ENCODE peak calls at places on chromosome 7, in six cellular contexts. I, V, S, U, K and Q are unnamed samples.

GRCh38 chr7:139930286-139930965 is 101.4 kb downstream of the TBXAS1 start:
- DNase-seq in I (no peak), S (no peak), V (no peak), U (no peak), K (no peak), Q (no peak)

GRCh38 chr7:125892434-125892833 is 962.8 kb upstream of the POT1 start:
- DNase-seq in U (no peak), V (no peak), K (no peak), I (no peak), S (no peak), Q (no peak)

GRCh38 chr7:7799138-7799537 is 80.7 kb upstream of the RPA3 start:
- DNase-seq in I (no peak), V (no peak), S (no peak), K (peak), U (no peak), Q (no peak)

GRCh38 chr7:149729983-149730801 is 43.2 kb downstream of the ZNF467 start:
- DNase-seq in U (no peak), S (no peak), V (no peak), I (no peak), K (no peak), Q (no peak)

GRCh38 chr7:44431091-44431608 is 59.3 kb downstream of the NUDCD3 start:
- DNase-seq in U (no peak), V (no peak), I (peak), S (no peak), K (no peak), Q (no peak)

GRCh38 chr7:44320141-44320540 is 5.3 kb downstream of the CAMK2B start:
- DNase-seq in U (no peak), I (no peak), K (no peak), S (no peak), V (no peak), Q (no peak)

GRCh38 chr7:75866497-75867389 is 12.1 kb upstream of the RHBDD2 start:
- DNase-seq in I (peak), V (peak), K (no peak), S (no peak), U (peak), Q (no peak)

GRCh38 chr7:128035712-128036111 is 4.5 kb upstream of the LRRC4 start:
- DNase-seq in I (no peak), K (no peak), V (no peak), S (no peak), U (no peak), Q (no peak)

GRCh38 chr7:95845007-95845406 is 72.7 kb downstream of the DYNC1I1 start:
- DNase-seq in I (no peak), K (no peak), S (no peak), U (no peak), V (no peak), Q (no peak)

GRCh38 chr7:44288811-44289340 is 36.5 kb downstream of the CAMK2B start:
- DNase-seq in S (no peak), K (no peak), I (peak), U (no peak), V (no peak), Q (no peak)

GRCh38 chr7:23337374-23337773 is 38.2 kb downstream of the MALSU1 start:
- DNase-seq in K (no peak), I (no peak), S (no peak), U (no peak), V (no peak), Q (no peak)

GRCh38 chr7:127447326-127447945 is 54.9 kb upstream of the ZNF800 start:
- DNase-seq in K (peak), U (no peak), V (peak), I (no peak), S (no peak), Q (no peak)

GRCh38 chr7:36216063-36216684 is 63.1 kb downstream of the EEPD1 start:
- DNase-seq in K (peak), S (no peak), I (peak), V (no peak), U (no peak), Q (no peak)

GRCh38 chr7:41880107-41880506 is 177.2 kb upstream of the INHBA start:
- DNase-seq in U (no peak), I (no peak), K (peak), V (peak), S (peak), Q (no peak)

GRCh38 chr7:133512560-133512959 is 259.7 kb downstream of the EXOC4 start:
- DNase-seq in K (no peak), S (no peak), U (no peak), V (no peak), I (no peak), Q (no peak)

GRCh38 chr7:42106562-42106961 is 130.4 kb downstream of the GLI3 start:
- DNase-seq in V (no peak), I (no peak), S (no peak), K (no peak), U (no peak), Q (no peak)

GRCh38 chr7:116782177-116782711 is 80.1 kb upstream of the CAPZA2 start:
- DNase-seq in V (no peak), S (peak), I (no peak), U (no peak), K (peak), Q (no peak)

GRCh38 chr7:157585113-157585861 is 248.5 kb downstream of the DNAJB6 start:
- DNase-seq in V (no peak), S (no peak), U (no peak), K (no peak), I (no peak), Q (no peak)

GRCh38 chr7:34309584-34309983 is 348.4 kb upstream of the NPSR1 start:
- DNase-seq in U (no peak), K (no peak), S (no peak), I (no peak), V (no peak), Q (no peak)

GRCh38 chr7:101066141-101066857 is 19.0 kb upstream of the TRIM56 start:
- DNase-seq in V (no peak), U (no peak), I (no peak), S (no peak), K (no peak), Q (no peak)

GRCh38 chr7:100372256-100372655 is 1.0 kb upstream of the PILRA start:
- DNase-seq in S (no peak), V (no peak), K (peak), I (no peak), U (no peak), Q (no peak)

GRCh38 chr7:108311446-108312168 is 144.6 kb downstream of the NRCAM start:
- DNase-seq in V (no peak), S (no peak), K (peak), U (no peak), I (no peak), Q (no peak)

GRCh38 chr7:155763721-155764431 is 48.4 kb downstream of the SHH start:
- DNase-seq in V (no peak), I (no peak), S (no peak), K (peak), U (no peak), Q (no peak)

GRCh38 chr7:138954545-138955475 is 26.4 kb downstream of the KIAA1549 start:
- DNase-seq in U (no peak), V (no peak), S (no peak), I (no peak), K (no peak), Q (no peak)

GRCh38 chr7:116139807-116140206 is 70.5 kb upstream of the TES start:
- DNase-seq in V (no peak), I (no peak), K (no peak), S (no peak), U (no peak), Q (no peak)

GRCh38 chr7:73437091-73437490 is 3.5 kb downstream of the FZD9 start:
- DNase-seq in V (no peak), I (no peak), K (no peak), U (no peak), S (no peak), Q (no peak)

GRCh38 chr7:72219500-72219899 is 192.6 kb downstream of the CALN1 start:
- DNase-seq in U (no peak), I (no peak), K (no peak), S (no peak), V (no peak), Q (no peak)

GRCh38 chr7:117186631-117187030 is 136.2 kb downstream of the WNT2 start:
- DNase-seq in V (no peak), U (no peak), S (no peak), K (no peak), I (no peak), Q (no peak)

GRCh38 chr7:41437257-41438196 is 265.4 kb downstream of the INHBA start:
- DNase-seq in U (no peak), S (no peak), V (no peak), K (no peak), I (no peak), Q (no peak)

GRCh38 chr7:27866256-27866655 is 126.3 kb downstream of the TAX1BP1 start:
- DNase-seq in K (no peak), U (no peak), S (no peak), I (no peak), V (no peak), Q (no peak)

GRCh38 chr7:34849163-34849960 is 187.9 kb downstream of the DPY19L1 start:
- DNase-seq in S (no peak), K (no peak), I (no peak), U (no peak), V (no peak), Q (no peak)

GRCh38 chr7:24843821-24844449 is 86.7 kb upstream of the GSDME start:
- DNase-seq in U (no peak), K (no peak), V (no peak), I (no peak), S (no peak), Q (no peak)

GRCh38 chr7:13829231-13829630 is 160.2 kb downstream of the ETV1 start:
- DNase-seq in S (no peak), I (no peak), K (no peak), U (no peak), V (no peak), Q (no peak)

GRCh38 chr7:1571261-1571650 is 1.4 kb upstream of the PSMG3 start:
- DNase-seq in I (no peak), S (peak), U (peak), K (no peak), V (no peak), Q (no peak)

GRCh38 chr7:132536646-132537395 is 39.4 kb downstream of the PLXNA4 start:
- DNase-seq in S (no peak), V (no peak), U (no peak), I (no peak), K (peak), Q (no peak)

GRCh38 chr7:72020301-72020700 is 391.8 kb downstream of the CALN1 start:
- DNase-seq in I (no peak), K (no peak), S (no peak), V (no peak), U (no peak), Q (no peak)

GRCh38 chr7:130872756-130873448 is 138.9 kb upstream of the KLF14 start:
- DNase-seq in U (no peak), S (no peak), V (no peak), I (no peak), K (no peak), Q (no peak)
- TF ChIP-seq CTCF in U (no peak), S (no peak), V (no peak), I (no peak), K (no peak), Q (no peak)

DNA sequence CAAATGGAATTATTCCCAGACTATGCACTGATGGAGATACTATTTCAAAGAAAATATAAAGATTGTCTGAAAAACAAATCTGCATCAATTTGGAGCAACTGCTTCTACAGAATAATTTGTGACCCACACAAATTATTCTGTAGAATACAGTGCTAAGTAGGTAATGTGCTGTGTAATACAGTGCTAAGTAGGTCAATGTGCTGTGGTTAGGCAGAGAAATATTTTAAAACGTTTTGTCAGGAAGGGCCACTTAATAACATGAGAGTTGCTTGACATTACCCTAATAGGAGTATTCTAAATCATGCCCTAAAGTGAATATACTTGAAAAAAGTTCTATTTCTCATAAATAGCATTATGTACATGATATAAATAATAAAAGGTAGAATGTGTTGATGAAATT is 116.5 kb upstream of the KCND2 start:
- DNase-seq in K (no peak), U (no peak), I (no peak), S (no peak), V (no peak), Q (no peak)
- TF ChIP-seq CTCF in K (no peak), U (no peak), I (no peak), S (no peak), V (no peak), Q (no peak)

DNA sequence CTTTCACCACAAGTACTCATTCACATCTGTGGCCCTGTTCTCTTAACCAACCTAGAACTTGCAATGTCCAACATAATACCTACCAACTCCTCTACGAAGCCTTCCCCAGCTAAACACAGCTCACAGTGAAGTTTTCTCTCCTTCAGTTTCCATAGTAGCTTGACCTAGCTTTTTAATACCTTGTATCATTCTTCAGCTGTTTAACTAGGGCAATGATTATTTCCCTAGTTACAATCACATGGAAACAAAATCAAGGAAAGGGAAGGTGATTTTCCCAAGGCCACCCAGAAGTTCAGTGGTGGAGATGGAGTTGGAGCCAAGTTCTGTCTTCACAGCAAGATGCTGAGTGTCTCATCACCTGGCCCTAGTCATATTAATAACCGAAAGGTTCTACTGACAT is 16.3 kb downstream of the CDHR3 start:
- DNase-seq in I (no peak), V (no peak), U (no peak), S (no peak), K (no peak), Q (no peak)
- TF ChIP-seq CTCF in I (no peak), V (no peak), U (no peak), S (no peak), K (no peak), Q (no peak)

DNA sequence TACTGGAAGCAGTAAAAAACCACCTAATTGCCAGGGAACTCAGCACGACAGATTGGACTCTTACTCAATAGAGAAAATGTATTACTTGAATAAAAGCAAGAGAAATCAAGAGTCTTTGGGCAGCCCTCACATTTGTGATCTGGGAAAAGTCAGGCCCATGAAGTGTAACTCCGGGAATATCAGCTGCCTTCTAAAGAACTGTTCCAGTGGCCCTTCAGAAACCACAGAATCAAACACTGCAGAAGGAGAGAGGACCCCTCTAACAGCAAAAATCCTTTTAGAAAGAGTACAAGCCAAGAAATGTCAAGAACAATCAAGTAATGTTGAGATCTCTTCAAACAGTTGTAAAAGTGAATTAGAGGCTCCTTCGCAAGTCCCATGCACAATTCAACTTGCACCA is 540.0 kb upstream of the TEX47 start:
- DNase-seq in S (no peak), I (no peak), K (no peak), V (no peak), U (no peak), Q (no peak)
- TF ChIP-seq CTCF in S (no peak), I (no peak), K (no peak), V (no peak), U (no peak), Q (no peak)